ENCODE peak calls at places on chromosomes 6 and 20, in seven cellular contexts. C, M, Y, K, A, L and X are unnamed samples.

GRCh38 chr20:54642733-54643667 is 167.6 kb downstream of the DOK5 start:
- DNase-seq in Y (no peak), A (no peak), K (no peak), L (no peak), C (no peak), M (no peak), X (no peak)

GRCh38 chr6:41176189-41176588 is 13.3 kb upstream of the TREM2 start:
- DNase-seq in Y (no peak), L (no peak), K (no peak), A (no peak), M (no peak), C (no peak), X (no peak)

GRCh38 chr20:20463933-20464374 is 96.0 kb downstream of the INSM1 start:
- DNase-seq in K (no peak), Y (no peak), L (no peak), C (no peak), M (no peak), A (no peak), X (no peak)

GRCh38 chr6:166910601-166911000 is 45.7 kb downstream of the RNASET2 start:
- DNase-seq in Y (peak; percentile 2), A (no peak), K (no peak), L (no peak), C (no peak), M (no peak), X (no peak)

GRCh38 chr6:89669002-89669401 is 30.5 kb upstream of the LYRM2 start:
- DNase-seq in C (peak; percentile 60), L (no peak), A (no peak), M (no peak), K (no peak), Y (no peak), X (no peak)

GRCh38 chr20:58870293-58871014 is 17.9 kb downstream of the GNAS start:
- DNase-seq in Y (peak; percentile 73), M (peak; percentile 58), C (peak; percentile 35), A (peak; percentile 77), L (no peak), K (peak; percentile 96), X (peak; percentile 57)

GRCh38 chr6:106608080-106608668 is 21.1 kb downstream of the RTN4IP1 start:
- DNase-seq in Y (no peak), M (no peak), C (peak; percentile 77), L (no peak), A (no peak), K (peak; percentile 29), X (no peak)

GRCh38 chr6:138038148-138038870 is 68.9 kb downstream of the PERP start:
- DNase-seq in C (no peak), A (no peak), L (no peak), Y (no peak), K (no peak), M (no peak), X (no peak)

GRCh38 chr20:16064991-16065707 is 508.1 kb downstream of the KIF16B start:
- DNase-seq in L (no peak), K (no peak), Y (no peak), M (no peak), A (no peak), C (no peak), X (no peak)

GRCh38 chr6:32255212-32256153 is 31.6 kb upstream of the NOTCH4 start:
- DNase-seq in M (peak; percentile 71), K (peak; percentile 89), C (peak; percentile 96), A (peak; percentile 81), L (peak; percentile 51), Y (peak; percentile 82), X (peak; percentile 88)

GRCh38 chr6:157059781-157060180 is 263.5 kb downstream of the TMEM242 start:
- DNase-seq in L (no peak), C (no peak), A (no peak), K (no peak), Y (no peak), M (no peak), X (no peak)

GRCh38 chr20:62754122-62754990 is 41.9 kb upstream of the MRGBP start:
- DNase-seq in A (no peak), M (peak; percentile 10), L (no peak), K (no peak), Y (no peak), C (no peak), X (peak; percentile 50)

GRCh38 chr6:143014764-143015163 is 45.9 kb upstream of the AIG1 start:
- DNase-seq in A (no peak), C (no peak), Y (no peak), M (no peak), L (no peak), K (no peak), X (no peak)

GRCh38 chr6:18632670-18633410 is 245.7 kb downstream of the RNF144B start:
- DNase-seq in C (peak; percentile 44), M (no peak), A (no peak), K (peak; percentile 24), L (no peak), Y (no peak), X (no peak)

GRCh38 chr6:125019281-125019680 is 57.0 kb downstream of the RNF217 start:
- DNase-seq in M (no peak), Y (no peak), C (no peak), A (no peak), K (no peak), L (no peak), X (no peak)

GRCh38 chr20:19658137-19658536 is 99.9 kb upstream of the RIN2 start:
- DNase-seq in A (no peak), M (no peak), Y (no peak), C (no peak), K (no peak), L (no peak), X (no peak)

GRCh38 chr6:31836676-31837611 is 9.4 kb downstream of the HSPA1B start:
- DNase-seq in Y (no peak), C (peak; percentile 61), M (no peak), A (no peak), K (no peak), L (no peak), X (no peak)

GRCh38 chr20:61744691-61745396 is 320.8 kb downstream of the TAF4 start:
- DNase-seq in A (no peak), K (no peak), C (peak; percentile 64), M (no peak), L (no peak), Y (no peak), X (peak; percentile 27)

GRCh38 chr6:127516676-127517273 is 2.4 kb downstream of the MTCL3 start:
- DNase-seq in K (peak; percentile 74), M (no peak), A (no peak), C (peak; percentile 60), Y (no peak), L (peak; percentile 41), X (no peak)

GRCh38 chr20:58199469-58199868 is 29.0 kb downstream of the ANKRD60 start:
- DNase-seq in K (no peak), Y (no peak), C (no peak), L (no peak), M (no peak), A (no peak), X (no peak)

GRCh38 chr20:34713194-34713943 is 9.2 kb downstream of the TP53INP2 start:
- DNase-seq in L (no peak), Y (no peak), M (no peak), C (peak; percentile 100), K (peak; percentile 90), A (no peak), X (no peak)

GRCh38 chr20:4507288-4507719 is 214.4 kb upstream of the PRND start:
- DNase-seq in C (peak; percentile 92), K (peak; percentile 48), Y (no peak), M (no peak), A (no peak), L (no peak), X (no peak)

GRCh38 chr6:163741743-163742363 is 327.3 kb downstream of the QKI start:
- DNase-seq in K (no peak), C (no peak), L (no peak), Y (no peak), M (no peak), A (no peak), X (no peak)

GRCh38 chr20:24487240-24487639 is 17.8 kb downstream of the SYNDIG1 start:
- DNase-seq in L (no peak), K (no peak), Y (no peak), A (no peak), C (no peak), M (no peak), X (no peak)